ENCODE peak calls at places on chromosome 1, in four cellular contexts. G, Y, Q and D are unnamed samples.

GRCh38 chr1:182784556-182785171 is 4.9 kb upstream of the NPL start:
- DNase-seq in Y (no peak), Q (no peak), G (peak), D (peak)

GRCh38 chr1:22314676-22315075 is 137.0 kb upstream of the ZBTB40 start:
- DNase-seq in Q (no peak), G (no peak), Y (no peak), D (no peak)

GRCh38 chr1:207861442-207862177 is 49.3 kb downstream of the CD34 start:
- DNase-seq in Q (no peak), Y (no peak), G (no peak), D (no peak)

GRCh38 chr1:20250346-20250989 is 40.2 kb upstream of the VWA5B1 start:
- DNase-seq in Q (no peak), Y (no peak), G (peak), D (peak)

GRCh38 chr1:6991271-6991670 is 206.0 kb downstream of the CAMTA1 start:
- DNase-seq in G (peak), Q (no peak), Y (no peak), D (peak)

GRCh38 chr1:116855220-116855619 is 54.5 kb upstream of the PTGFRN start:
- DNase-seq in Q (no peak), Y (no peak), G (peak), D (no peak)

GRCh38 chr1:47348246-47348645 is 14.7 kb downstream of the CMPK1 start:
- DNase-seq in Q (no peak), Y (no peak), G (no peak), D (no peak)

GRCh38 chr1:161185282-161185682 is 8.0 kb upstream of the B4GALT3 start:
- DNase-seq in Q (peak), G (peak), Y (peak), D (no peak)

GRCh38 chr1:10599194-10599861 is 124.6 kb downstream of the PEX14 start:
- DNase-seq in G (peak), Q (no peak), Y (no peak), D (peak)

GRCh38 chr1:4462831-4463484 is 191.5 kb upstream of the AJAP1 start:
- DNase-seq in Y (no peak), G (no peak), Q (no peak), D (no peak)

GRCh38 chr1:3029991-3030662 is 8.9 kb downstream of the ACTRT2 start:
- DNase-seq in G (no peak), Q (no peak), Y (no peak), D (no peak)

GRCh38 chr1:205849619-205850355 is at the start of gene PM20D1:
- DNase-seq in Q (peak), Y (no peak), G (peak), D (peak)

GRCh38 chr1:19323987-19324664 is 12.0 kb downstream of the SLC66A1 start:
- DNase-seq in Q (no peak), Y (no peak), G (no peak), D (no peak)

GRCh38 chr1:167454304-167454928 is 63.9 kb downstream of the CD247 start:
- DNase-seq in G (no peak), Y (peak), Q (no peak), D (no peak)

GRCh38 chr1:246788895-246789338 is 64.7 kb downstream of the SCCPDH start:
- DNase-seq in Y (peak), Q (no peak), G (no peak), D (no peak)

GRCh38 chr1:2941907-2942306 is 79.4 kb upstream of the ACTRT2 start:
- DNase-seq in G (no peak), Y (no peak), Q (peak), D (no peak)

DNA sequence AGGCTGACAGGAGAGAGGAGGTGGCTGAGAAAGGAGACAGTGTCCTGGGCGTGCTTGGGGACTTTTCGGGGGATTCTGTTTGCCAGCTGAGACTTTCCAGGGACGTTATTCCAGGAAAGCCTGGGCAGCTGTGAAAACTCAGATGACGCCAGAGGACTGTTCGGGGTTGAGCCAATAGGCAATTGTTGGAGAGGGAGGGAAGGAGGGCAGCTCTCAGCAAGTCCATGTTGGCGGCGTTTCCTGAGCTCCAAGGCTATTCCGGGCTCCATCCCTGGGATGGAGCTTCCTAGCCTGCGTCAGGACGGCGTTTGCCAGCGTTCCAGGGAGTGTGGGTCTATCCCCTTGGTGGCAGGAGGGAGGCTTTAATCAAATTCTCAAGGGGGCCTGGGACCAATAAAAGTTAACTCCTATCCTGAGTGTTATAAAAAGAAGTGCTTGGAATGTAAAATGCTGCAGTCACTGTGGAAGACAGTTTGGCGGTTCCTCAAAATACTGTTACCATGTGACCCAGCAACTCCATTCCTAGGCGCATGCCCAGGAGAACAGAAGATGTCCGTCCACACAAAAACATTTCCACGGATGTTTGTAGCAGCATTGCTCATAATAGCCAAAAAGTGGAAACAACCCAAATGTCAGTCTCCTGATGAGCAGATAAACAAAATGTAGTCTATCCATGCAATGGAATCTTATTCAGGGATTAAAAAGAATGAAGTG is 15.2 kb downstream of the SLC27A3 start:
- DNase-seq in Y (no peak), G (peak), Q (peak), D (no peak)
- H3K4me3 ChIP-seq in Y (no peak), G (peak), Q (peak), D (no peak)

GRCh38 chr1:214547747-214548146 is 3.7 kb downstream of the PTPN14 start:
- DNase-seq in Q (no peak), Y (no peak), G (no peak), D (no peak)
- H3K4me3 ChIP-seq in Q (no peak), Y (no peak), G (no peak), D (peak)

GRCh38 chr1:34794001-34794789 is 1.4 kb downstream of the GJA4 start:
- DNase-seq in G (no peak), Q (no peak), Y (no peak), D (no peak)
- H3K4me3 ChIP-seq in G (no peak), Q (peak), Y (no peak), D (no peak)

DNA sequence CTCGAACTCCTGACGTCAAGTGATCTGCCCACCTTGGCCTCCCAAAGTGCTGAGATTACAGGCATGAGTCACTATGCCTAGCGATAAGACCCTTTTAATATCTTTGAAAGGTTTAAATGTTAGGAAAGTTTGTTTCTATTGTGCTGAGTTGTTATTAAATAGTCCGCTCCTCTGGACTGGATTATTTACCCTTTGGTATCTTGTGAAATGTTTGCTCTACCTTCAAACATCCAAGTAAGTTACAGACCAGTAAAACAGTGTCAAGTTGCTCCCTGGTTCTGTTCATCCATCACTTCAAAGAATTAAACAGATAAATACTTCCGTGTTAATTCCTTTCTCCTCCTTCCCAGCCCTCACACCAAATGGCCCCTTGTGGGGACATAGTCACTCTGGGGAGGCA is 44.8 kb downstream of the CASQ2 start:
- DNase-seq in Q (no peak), Y (no peak), G (no peak), D (no peak)
- H3K4me3 ChIP-seq in Q (no peak), Y (no peak), G (no peak), D (no peak)